ENCODE peak calls at places on chromosome 17, in eight cellular contexts. One of them, this sample, is unnamed. For H3K36me3, the result is how much of the 10 kb centered on the place peaks cover.

GRCh38 chr17:15351925-15352324 is 10.5 kb upstream of the TEKT3 start:
- DNase-seq in transverse colon: peak
- DNase-seq in Peyer's patch: peak
- DNase-seq in testis: peak
- DNase-seq in tibial artery: no peak
- DNase-seq in body of pancreas: no peak
- DNase-seq in cardiac muscle cell: peak
- DNase-seq in upper lobe of right lung: no peak
- DNase-seq in this sample: peak

GRCh38 chr17:61849674-61850073 is 13.7 kb downstream of the BRIP1 start:
- DNase-seq in transverse colon: no peak
- DNase-seq in Peyer's patch: no peak
- DNase-seq in testis: no peak
- DNase-seq in tibial artery: no peak
- DNase-seq in body of pancreas: no peak
- DNase-seq in cardiac muscle cell: peak
- DNase-seq in upper lobe of right lung: no peak
- DNase-seq in this sample: peak

GRCh38 chr17:1186923-1187771 is 7.4 kb upstream of the ABR start:
- DNase-seq in transverse colon: peak
- DNase-seq in Peyer's patch: peak
- DNase-seq in testis: peak
- DNase-seq in tibial artery: peak
- DNase-seq in body of pancreas: peak
- DNase-seq in cardiac muscle cell: peak
- DNase-seq in upper lobe of right lung: peak
- DNase-seq in this sample: peak

GRCh38 chr17:13513039-13513405 is 88.7 kb downstream of the HS3ST3A1 start:
- DNase-seq in transverse colon: no peak
- DNase-seq in Peyer's patch: no peak
- DNase-seq in testis: peak
- DNase-seq in tibial artery: no peak
- DNase-seq in body of pancreas: no peak
- DNase-seq in cardiac muscle cell: peak
- DNase-seq in upper lobe of right lung: no peak
- DNase-seq in this sample: no peak

GRCh38 chr17:1036171-1036844 is 39.4 kb downstream of the TIMM22 start:
- DNase-seq in transverse colon: no peak
- DNase-seq in Peyer's patch: no peak
- DNase-seq in testis: no peak
- DNase-seq in tibial artery: no peak
- DNase-seq in body of pancreas: no peak
- DNase-seq in cardiac muscle cell: no peak
- DNase-seq in upper lobe of right lung: no peak
- DNase-seq in this sample: no peak

GRCh38 chr17:76353004-76353598 is 615 bp downstream of the PRPSAP1 start:
- DNase-seq in transverse colon: peak
- DNase-seq in Peyer's patch: no peak
- DNase-seq in testis: peak
- DNase-seq in tibial artery: peak
- DNase-seq in body of pancreas: peak
- DNase-seq in cardiac muscle cell: no peak
- DNase-seq in upper lobe of right lung: peak
- DNase-seq in this sample: no peak

GRCh38 chr17:17729620-17730249 is 48.5 kb downstream of the RAI1 start:
- DNase-seq in transverse colon: peak
- DNase-seq in Peyer's patch: no peak
- DNase-seq in testis: no peak
- DNase-seq in tibial artery: no peak
- DNase-seq in body of pancreas: peak
- DNase-seq in cardiac muscle cell: no peak
- DNase-seq in upper lobe of right lung: no peak
- DNase-seq in this sample: no peak

GRCh38 chr17:32998111-32998892 is 6.7 kb downstream of the SPACA3 start:
- DNase-seq in transverse colon: peak
- DNase-seq in Peyer's patch: peak
- DNase-seq in testis: peak
- DNase-seq in tibial artery: peak
- DNase-seq in body of pancreas: peak
- DNase-seq in cardiac muscle cell: peak
- DNase-seq in upper lobe of right lung: peak
- DNase-seq in this sample: peak

GRCh38 chr17:41185001-41185400 is 290 bp upstream of the KRTAP4-1 start:
- DNase-seq in transverse colon: no peak
- DNase-seq in Peyer's patch: no peak
- DNase-seq in testis: no peak
- DNase-seq in tibial artery: no peak
- DNase-seq in body of pancreas: no peak
- DNase-seq in cardiac muscle cell: no peak
- DNase-seq in upper lobe of right lung: no peak
- DNase-seq in this sample: peak

GRCh38 chr17:37475713-37476420 is 13.8 kb upstream of the DUSP14 start:
- DNase-seq in transverse colon: no peak
- DNase-seq in Peyer's patch: no peak
- DNase-seq in testis: no peak
- DNase-seq in tibial artery: no peak
- DNase-seq in body of pancreas: no peak
- DNase-seq in cardiac muscle cell: no peak
- DNase-seq in upper lobe of right lung: no peak
- DNase-seq in this sample: no peak

GRCh38 chr17:81173761-81174160 is 7.7 kb upstream of the AATK start:
- DNase-seq in transverse colon: no peak
- DNase-seq in Peyer's patch: no peak
- DNase-seq in testis: no peak
- DNase-seq in tibial artery: no peak
- DNase-seq in body of pancreas: no peak
- DNase-seq in cardiac muscle cell: no peak
- DNase-seq in upper lobe of right lung: no peak
- DNase-seq in this sample: no peak

GRCh38 chr17:21012736-21013135 is 30.1 kb downstream of the USP22 start:
- DNase-seq in transverse colon: no peak
- DNase-seq in Peyer's patch: no peak
- DNase-seq in testis: no peak
- DNase-seq in tibial artery: peak
- DNase-seq in body of pancreas: no peak
- DNase-seq in cardiac muscle cell: no peak
- DNase-seq in upper lobe of right lung: peak
- DNase-seq in this sample: no peak

GRCh38 chr17:8806206-8807069 is 7.3 kb upstream of the MFSD6L start:
- DNase-seq in transverse colon: no peak
- DNase-seq in Peyer's patch: no peak
- DNase-seq in testis: no peak
- DNase-seq in tibial artery: no peak
- DNase-seq in body of pancreas: no peak
- DNase-seq in cardiac muscle cell: no peak
- DNase-seq in upper lobe of right lung: no peak
- DNase-seq in this sample: no peak

GRCh38 chr17:15451681-15452080 is 15.7 kb downstream of the CDRT4 start:
- DNase-seq in transverse colon: no peak
- DNase-seq in Peyer's patch: no peak
- DNase-seq in testis: no peak
- DNase-seq in tibial artery: no peak
- DNase-seq in body of pancreas: no peak
- DNase-seq in cardiac muscle cell: no peak
- DNase-seq in upper lobe of right lung: no peak
- DNase-seq in this sample: no peak

GRCh38 chr17:49434821-49435581 is 20.3 kb upstream of the PHB1 start:
- DNase-seq in transverse colon: peak
- DNase-seq in Peyer's patch: no peak
- DNase-seq in testis: peak
- DNase-seq in tibial artery: peak
- DNase-seq in body of pancreas: peak
- DNase-seq in cardiac muscle cell: peak
- DNase-seq in upper lobe of right lung: no peak
- DNase-seq in this sample: peak

GRCh38 chr17:66713533-66714042 is 121.3 kb upstream of the CACNG5 start:
- DNase-seq in transverse colon: no peak
- DNase-seq in Peyer's patch: no peak
- DNase-seq in testis: no peak
- DNase-seq in tibial artery: no peak
- DNase-seq in body of pancreas: no peak
- DNase-seq in cardiac muscle cell: no peak
- DNase-seq in upper lobe of right lung: no peak
- DNase-seq in this sample: no peak

GRCh38 chr17:22171631-22172030 is 479.3 kb downstream of the KCNJ18 start:
- DNase-seq in transverse colon: no peak
- DNase-seq in Peyer's patch: no peak
- DNase-seq in testis: no peak
- DNase-seq in tibial artery: no peak
- DNase-seq in body of pancreas: no peak
- DNase-seq in cardiac muscle cell: no peak
- DNase-seq in upper lobe of right lung: no peak
- DNase-seq in this sample: no peak

GRCh38 chr17:27550291-27550930 is 80.6 kb upstream of the LGALS9 start:
- DNase-seq in transverse colon: no peak
- DNase-seq in Peyer's patch: no peak
- DNase-seq in testis: no peak
- DNase-seq in tibial artery: no peak
- DNase-seq in body of pancreas: no peak
- DNase-seq in cardiac muscle cell: no peak
- DNase-seq in upper lobe of right lung: peak
- DNase-seq in this sample: no peak

GRCh38 chr17:933168-934083 is 46.1 kb downstream of the NXN start:
- DNase-seq in transverse colon: no peak
- DNase-seq in Peyer's patch: no peak
- DNase-seq in testis: peak
- DNase-seq in tibial artery: no peak
- DNase-seq in body of pancreas: peak
- DNase-seq in cardiac muscle cell: peak
- DNase-seq in upper lobe of right lung: peak
- DNase-seq in this sample: peak

GRCh38 chr17:57121308-57122042 is 36.4 kb downstream of the AKAP1 start:
- DNase-seq in transverse colon: no peak
- DNase-seq in Peyer's patch: no peak
- DNase-seq in testis: peak
- DNase-seq in tibial artery: no peak
- DNase-seq in body of pancreas: peak
- DNase-seq in cardiac muscle cell: peak
- DNase-seq in upper lobe of right lung: no peak
- DNase-seq in this sample: peak
- TF ChIP-seq CTCF in transverse colon: no peak
- TF ChIP-seq CTCF in Peyer's patch: no peak
- TF ChIP-seq CTCF in testis: peak
- TF ChIP-seq CTCF in tibial artery: peak
- TF ChIP-seq CTCF in body of pancreas: peak
- TF ChIP-seq CTCF in cardiac muscle cell: peak
- TF ChIP-seq CTCF in upper lobe of right lung: peak
- TF ChIP-seq CTCF in this sample: peak

DNA sequence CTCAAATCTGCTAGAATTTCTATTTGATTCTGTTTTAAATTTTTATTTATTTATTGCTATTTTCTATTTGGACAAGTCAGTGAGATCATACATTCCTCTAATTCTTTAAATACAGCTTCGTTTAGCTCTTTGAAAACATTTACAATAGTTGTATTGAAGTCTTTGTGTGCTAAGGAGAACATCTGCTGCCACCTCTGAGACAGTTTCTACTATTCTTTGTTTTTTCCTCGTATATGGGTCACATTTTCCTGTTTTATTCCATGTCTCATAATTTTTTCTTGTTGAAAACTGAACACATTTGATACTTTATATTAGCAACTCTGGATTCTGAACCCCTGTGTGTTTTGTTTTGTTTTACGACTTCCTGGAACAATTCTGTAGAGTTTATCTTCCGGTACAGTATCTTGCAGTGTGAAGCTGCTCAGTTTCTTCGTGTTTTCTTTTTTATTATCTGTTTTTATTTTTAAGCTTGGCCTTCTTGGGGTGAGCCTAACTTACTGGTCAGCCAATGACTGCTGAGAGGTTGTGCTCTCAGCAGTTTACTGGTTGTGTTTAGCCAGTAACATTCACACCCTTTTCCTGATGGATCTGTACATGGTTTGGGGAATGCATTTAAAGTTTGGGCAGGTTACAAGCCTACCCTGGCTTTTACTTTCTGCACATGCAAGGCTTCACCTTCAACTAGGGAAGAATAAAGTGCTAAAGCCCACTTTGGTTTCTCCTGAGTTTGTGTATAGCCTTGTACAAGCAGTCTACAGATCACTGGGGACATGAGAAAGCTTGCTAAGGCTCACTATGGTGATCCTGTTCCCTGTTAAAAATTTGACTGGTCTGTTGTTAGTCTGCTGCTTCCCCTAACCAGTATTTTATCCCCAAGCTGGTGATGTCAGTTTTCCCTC is 99.1 kb downstream of the CA4 start:
- DNase-seq in transverse colon: no peak
- DNase-seq in Peyer's patch: no peak
- DNase-seq in testis: no peak
- DNase-seq in tibial artery: no peak
- DNase-seq in body of pancreas: no peak
- DNase-seq in cardiac muscle cell: no peak
- DNase-seq in upper lobe of right lung: no peak
- DNase-seq in this sample: no peak
- H3K36me3 ChIP-seq in transverse colon: under half
- H3K36me3 ChIP-seq in Peyer's patch: under half
- H3K36me3 ChIP-seq in testis: under half
- H3K36me3 ChIP-seq in tibial artery: under half
- H3K36me3 ChIP-seq in body of pancreas: under half
- H3K36me3 ChIP-seq in cardiac muscle cell: under half
- H3K36me3 ChIP-seq in upper lobe of right lung: under half
- H3K36me3 ChIP-seq in this sample: under half

DNA sequence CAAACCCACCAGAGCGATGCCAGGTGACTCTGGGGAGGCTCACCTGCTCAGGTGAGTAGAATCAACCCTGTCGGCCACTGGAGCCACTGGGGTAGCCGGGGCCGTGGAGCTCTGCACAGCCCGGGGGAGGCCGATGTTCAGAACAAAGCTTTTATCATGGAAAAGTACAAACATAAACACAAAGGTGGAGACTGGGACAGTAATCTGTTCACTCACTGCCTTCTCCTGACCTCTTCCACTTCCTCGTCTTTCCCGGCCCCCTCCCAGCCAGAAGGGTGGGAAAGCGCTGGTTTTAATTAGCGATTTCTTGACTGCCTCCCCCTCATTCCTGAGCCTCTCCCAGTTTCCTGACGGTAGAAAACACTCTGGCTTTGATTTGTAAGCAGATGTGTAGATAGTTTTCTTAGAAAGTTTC is 9.8 kb upstream of the TEX19 start:
- DNase-seq in transverse colon: no peak
- DNase-seq in Peyer's patch: no peak
- DNase-seq in testis: no peak
- DNase-seq in tibial artery: no peak
- DNase-seq in body of pancreas: no peak
- DNase-seq in cardiac muscle cell: peak
- DNase-seq in upper lobe of right lung: no peak
- DNase-seq in this sample: no peak
- H3K4me3 ChIP-seq in transverse colon: no peak
- H3K4me3 ChIP-seq in Peyer's patch: no peak
- H3K4me3 ChIP-seq in testis: no peak
- H3K4me3 ChIP-seq in tibial artery: no peak
- H3K4me3 ChIP-seq in body of pancreas: no peak
- H3K4me3 ChIP-seq in cardiac muscle cell: no peak
- H3K4me3 ChIP-seq in upper lobe of right lung: no peak
- H3K4me3 ChIP-seq in this sample: no peak

DNA sequence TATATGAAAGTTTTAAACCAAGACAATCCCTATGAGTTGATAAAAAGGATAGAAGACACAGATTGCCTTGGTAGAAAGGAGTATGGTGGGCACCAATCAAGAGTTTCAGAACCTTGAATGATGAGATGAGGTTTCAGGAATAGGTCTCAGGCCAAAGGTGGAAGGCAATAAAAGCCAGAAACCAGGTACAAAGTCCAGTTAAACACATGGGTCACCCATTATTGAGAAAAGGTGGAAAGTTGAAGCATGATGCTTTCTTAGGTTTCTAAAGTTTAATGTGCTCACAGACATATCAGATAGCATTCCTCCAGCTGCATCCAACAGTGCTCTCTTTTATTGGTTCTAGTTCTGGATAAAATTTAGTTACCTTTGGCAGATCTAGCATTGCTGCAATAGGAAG is 950.8 kb upstream of the SOX9 start:
- DNase-seq in transverse colon: no peak
- DNase-seq in Peyer's patch: no peak
- DNase-seq in testis: no peak
- DNase-seq in tibial artery: no peak
- DNase-seq in body of pancreas: no peak
- DNase-seq in cardiac muscle cell: no peak
- DNase-seq in upper lobe of right lung: no peak
- DNase-seq in this sample: no peak
- TF ChIP-seq CTCF in transverse colon: no peak
- TF ChIP-seq CTCF in Peyer's patch: no peak
- TF ChIP-seq CTCF in testis: no peak
- TF ChIP-seq CTCF in tibial artery: no peak
- TF ChIP-seq CTCF in body of pancreas: no peak
- TF ChIP-seq CTCF in cardiac muscle cell: no peak
- TF ChIP-seq CTCF in upper lobe of right lung: no peak
- TF ChIP-seq CTCF in this sample: no peak

This sample was measured in bronchial epithelial cell.